ENCODE peak calls at places on chromosomes 1 and 21, in eight cellular contexts. One of them, this sample, is unnamed.

GRCh38 chr21:45051580-45052434 is 22.6 kb upstream of the ADARB1 start:
- DNase-seq in activated T-cell treated with anti-CD3 and anti-CD28 coated beads, Interleukin-2, amount 50 U/mL, for 72 hours: no peak
- DNase-seq in mammary epithelial cell: no peak
- DNase-seq in A673: no peak
- DNase-seq in Caco-2: no peak
- DNase-seq in hippocampal formation: no peak
- DNase-seq in SIG-M5: no peak
- DNase-seq in progenitor cell of endocrine pancreas: no peak
- DNase-seq in this sample: no peak

GRCh38 chr1:230596306-230596705 is 46.0 kb upstream of the COG2 start:
- DNase-seq in activated T-cell treated with anti-CD3 and anti-CD28 coated beads, Interleukin-2, amount 50 U/mL, for 72 hours: no peak
- DNase-seq in mammary epithelial cell: no peak
- DNase-seq in A673: no peak
- DNase-seq in Caco-2: no peak
- DNase-seq in hippocampal formation: no peak
- DNase-seq in SIG-M5: no peak
- DNase-seq in progenitor cell of endocrine pancreas: no peak
- DNase-seq in this sample: no peak

GRCh38 chr1:213123532-213123931 is 72.5 kb downstream of the RPS6KC1 start:
- DNase-seq in activated T-cell treated with anti-CD3 and anti-CD28 coated beads, Interleukin-2, amount 50 U/mL, for 72 hours: no peak
- DNase-seq in mammary epithelial cell: peak; percentile 65
- DNase-seq in A673: no peak
- DNase-seq in Caco-2: no peak
- DNase-seq in hippocampal formation: no peak
- DNase-seq in SIG-M5: no peak
- DNase-seq in progenitor cell of endocrine pancreas: no peak
- DNase-seq in this sample: peak; percentile 10

GRCh38 chr1:15156807-15157380 is 3.3 kb downstream of the TMEM51 start:
- DNase-seq in activated T-cell treated with anti-CD3 and anti-CD28 coated beads, Interleukin-2, amount 50 U/mL, for 72 hours: no peak
- DNase-seq in mammary epithelial cell: no peak
- DNase-seq in A673: no peak
- DNase-seq in Caco-2: no peak
- DNase-seq in hippocampal formation: no peak
- DNase-seq in SIG-M5: no peak
- DNase-seq in progenitor cell of endocrine pancreas: no peak
- DNase-seq in this sample: no peak

GRCh38 chr1:83849191-83850061 is 149.5 kb downstream of the TTLL7 start:
- DNase-seq in activated T-cell treated with anti-CD3 and anti-CD28 coated beads, Interleukin-2, amount 50 U/mL, for 72 hours: no peak
- DNase-seq in mammary epithelial cell: peak; percentile 9
- DNase-seq in A673: peak; percentile 19
- DNase-seq in Caco-2: no peak
- DNase-seq in hippocampal formation: no peak
- DNase-seq in SIG-M5: no peak
- DNase-seq in progenitor cell of endocrine pancreas: no peak
- DNase-seq in this sample: no peak

GRCh38 chr1:23018661-23019093 is 591 bp upstream of the KDM1A start:
- DNase-seq in activated T-cell treated with anti-CD3 and anti-CD28 coated beads, Interleukin-2, amount 50 U/mL, for 72 hours: no peak
- DNase-seq in mammary epithelial cell: no peak
- DNase-seq in A673: no peak
- DNase-seq in Caco-2: no peak
- DNase-seq in hippocampal formation: no peak
- DNase-seq in SIG-M5: no peak
- DNase-seq in progenitor cell of endocrine pancreas: no peak
- DNase-seq in this sample: no peak

GRCh38 chr1:3065396-3065795 is 3.6 kb upstream of the PRDM16 start:
- DNase-seq in activated T-cell treated with anti-CD3 and anti-CD28 coated beads, Interleukin-2, amount 50 U/mL, for 72 hours: no peak
- DNase-seq in mammary epithelial cell: no peak
- DNase-seq in A673: no peak
- DNase-seq in Caco-2: peak; percentile 11
- DNase-seq in hippocampal formation: no peak
- DNase-seq in SIG-M5: no peak
- DNase-seq in progenitor cell of endocrine pancreas: no peak
- DNase-seq in this sample: no peak

GRCh38 chr1:237814319-237814924 is 76.3 kb downstream of the ZP4 start:
- DNase-seq in activated T-cell treated with anti-CD3 and anti-CD28 coated beads, Interleukin-2, amount 50 U/mL, for 72 hours: no peak
- DNase-seq in mammary epithelial cell: no peak
- DNase-seq in A673: peak; percentile 40
- DNase-seq in Caco-2: no peak
- DNase-seq in hippocampal formation: peak; percentile 3
- DNase-seq in SIG-M5: no peak
- DNase-seq in progenitor cell of endocrine pancreas: no peak
- DNase-seq in this sample: peak; percentile 6

GRCh38 chr1:36528361-36529349 is 45.9 kb upstream of the CSF3R start:
- DNase-seq in activated T-cell treated with anti-CD3 and anti-CD28 coated beads, Interleukin-2, amount 50 U/mL, for 72 hours: no peak
- DNase-seq in mammary epithelial cell: no peak
- DNase-seq in A673: peak; percentile 17
- DNase-seq in Caco-2: no peak
- DNase-seq in hippocampal formation: no peak
- DNase-seq in SIG-M5: no peak
- DNase-seq in progenitor cell of endocrine pancreas: no peak
- DNase-seq in this sample: no peak

GRCh38 chr1:63817152-63817667 is 43.4 kb downstream of the ROR1 start:
- DNase-seq in activated T-cell treated with anti-CD3 and anti-CD28 coated beads, Interleukin-2, amount 50 U/mL, for 72 hours: no peak
- DNase-seq in mammary epithelial cell: no peak
- DNase-seq in A673: peak; percentile 77
- DNase-seq in Caco-2: no peak
- DNase-seq in hippocampal formation: no peak
- DNase-seq in SIG-M5: no peak
- DNase-seq in progenitor cell of endocrine pancreas: no peak
- DNase-seq in this sample: no peak

GRCh38 chr1:94801919-94802546 is 18.1 kb upstream of the SLC44A3 start:
- DNase-seq in activated T-cell treated with anti-CD3 and anti-CD28 coated beads, Interleukin-2, amount 50 U/mL, for 72 hours: no peak
- DNase-seq in mammary epithelial cell: peak; percentile 79
- DNase-seq in A673: peak; percentile 85
- DNase-seq in Caco-2: no peak
- DNase-seq in hippocampal formation: peak; percentile 86
- DNase-seq in SIG-M5: no peak
- DNase-seq in progenitor cell of endocrine pancreas: no peak
- DNase-seq in this sample: peak; percentile 54

GRCh38 chr1:239302716-239303115 is 83.7 kb upstream of the CHRM3 start:
- DNase-seq in activated T-cell treated with anti-CD3 and anti-CD28 coated beads, Interleukin-2, amount 50 U/mL, for 72 hours: no peak
- DNase-seq in mammary epithelial cell: no peak
- DNase-seq in A673: no peak
- DNase-seq in Caco-2: no peak
- DNase-seq in hippocampal formation: no peak
- DNase-seq in SIG-M5: no peak
- DNase-seq in progenitor cell of endocrine pancreas: no peak
- DNase-seq in this sample: no peak

GRCh38 chr1:35539824-35540261 is 17.4 kb downstream of the KIAA0319L start:
- DNase-seq in activated T-cell treated with anti-CD3 and anti-CD28 coated beads, Interleukin-2, amount 50 U/mL, for 72 hours: no peak
- DNase-seq in mammary epithelial cell: no peak
- DNase-seq in A673: no peak
- DNase-seq in Caco-2: no peak
- DNase-seq in hippocampal formation: no peak
- DNase-seq in SIG-M5: no peak
- DNase-seq in progenitor cell of endocrine pancreas: no peak
- DNase-seq in this sample: no peak

GRCh38 chr1:16204634-16205332 is 7.7 kb downstream of the ARHGEF19 start:
- DNase-seq in activated T-cell treated with anti-CD3 and anti-CD28 coated beads, Interleukin-2, amount 50 U/mL, for 72 hours: peak; percentile 37
- DNase-seq in mammary epithelial cell: no peak
- DNase-seq in A673: peak; percentile 44
- DNase-seq in Caco-2: peak; percentile 60
- DNase-seq in hippocampal formation: no peak
- DNase-seq in SIG-M5: no peak
- DNase-seq in progenitor cell of endocrine pancreas: no peak
- DNase-seq in this sample: peak; percentile 39

This sample was measured in HTR-8/SVneo.